ENCODE peak calls at places on chromosome 5, in eight cellular contexts. Z, O, H, U, A, Q, V and W are unnamed samples.

GRCh38 chr5:116898917-116899316 is 324.3 kb upstream of the SEMA6A start:
- DNase-seq in Z (no peak), O (no peak), H (no peak), U (no peak), A (no peak), Q (no peak), V (no peak), W (no peak)

GRCh38 chr5:103498800-103499199 is 63.8 kb downstream of the NUDT12 start:
- DNase-seq in Z (no peak), O (no peak), H (no peak), U (no peak), A (no peak), Q (no peak), V (no peak), W (no peak)

GRCh38 chr5:150272531-150272930 is 17.0 kb downstream of the CAMK2A start:
- DNase-seq in Z (no peak), O (no peak), H (no peak), U (peak), A (peak), Q (peak), V (no peak), W (peak)

GRCh38 chr5:61450170-61450815 is 118.2 kb downstream of the ZSWIM6 start:
- DNase-seq in Z (no peak), O (no peak), H (no peak), U (no peak), A (peak), Q (peak), V (peak), W (no peak)

GRCh38 chr5:172187118-172188032 is 649 bp downstream of the STK10 start:
- DNase-seq in Z (no peak), O (no peak), H (peak), U (peak), A (peak), Q (peak), V (peak), W (peak)

GRCh38 chr5:147234825-147235635 is at the start of gene STK32A:
- DNase-seq in Z (peak), O (no peak), H (no peak), U (peak), A (peak), Q (peak), V (peak), W (no peak)

GRCh38 chr5:68047035-68047434 is 168.5 kb upstream of the PIK3R1 start:
- DNase-seq in Z (no peak), O (no peak), H (no peak), U (no peak), A (peak), Q (no peak), V (no peak), W (no peak)

GRCh38 chr5:159208508-159209437 is 580 bp downstream of the RNF145 start:
- DNase-seq in Z (peak), O (no peak), H (peak), U (peak), A (peak), Q (peak), V (peak), W (peak)

GRCh38 chr5:150500905-150501304 is 7.0 kb upstream of the NDST1 start:
- DNase-seq in Z (no peak), O (no peak), H (no peak), U (no peak), A (no peak), Q (no peak), V (no peak), W (no peak)

GRCh38 chr5:66498791-66499207 is 97.4 kb upstream of the MAST4 start:
- DNase-seq in Z (no peak), O (no peak), H (no peak), U (no peak), A (peak), Q (peak), V (no peak), W (peak)

GRCh38 chr5:168106008-168106761 is 185.3 kb upstream of the WWC1 start:
- DNase-seq in Z (no peak), O (no peak), H (no peak), U (no peak), A (no peak), Q (no peak), V (no peak), W (no peak)

GRCh38 chr5:145812877-145813276 is 22.3 kb downstream of the PRELID2 start:
- DNase-seq in Z (no peak), O (no peak), H (no peak), U (no peak), A (no peak), Q (no peak), V (no peak), W (no peak)

GRCh38 chr5:145806923-145807322 is 28.2 kb downstream of the PRELID2 start:
- DNase-seq in Z (no peak), O (no peak), H (no peak), U (no peak), A (no peak), Q (no peak), V (no peak), W (no peak)

GRCh38 chr5:145811834-145812625 is 23.1 kb downstream of the PRELID2 start:
- DNase-seq in Z (no peak), O (no peak), H (no peak), U (peak), A (peak), Q (peak), V (no peak), W (no peak)
- TF ChIP-seq CTCF in Z (peak), O (no peak), H (no peak), U (no peak), A (peak), Q (peak), V (no peak), W (no peak)

GRCh38 chr5:127442085-127442484 is 75.4 kb upstream of the PRRC1 start:
- DNase-seq in Z (no peak), O (no peak), H (no peak), U (no peak), A (peak), Q (peak), V (no peak), W (no peak)
- TF ChIP-seq CTCF in Z (peak), O (peak), H (no peak), U (peak), A (peak), Q (peak), V (no peak), W (peak)

DNA sequence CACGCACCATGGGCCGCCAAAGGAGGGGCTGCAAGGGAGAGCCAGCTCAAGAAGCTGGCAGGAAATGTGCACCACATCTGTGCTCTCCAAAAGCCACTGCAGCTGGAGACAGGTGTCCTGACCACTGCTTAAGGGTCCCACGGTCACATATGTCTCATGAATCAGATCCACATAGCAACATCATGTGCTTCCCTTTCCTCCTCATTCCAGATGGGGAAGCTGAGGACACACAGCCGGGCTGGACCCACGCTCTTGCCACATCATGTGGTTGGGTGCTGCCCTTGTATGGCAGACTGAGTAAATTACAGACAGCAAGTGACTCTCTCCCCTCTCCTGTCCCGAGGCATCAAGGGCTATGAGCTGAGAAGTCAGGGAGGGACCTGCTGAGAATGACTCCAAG is 58.3 kb downstream of the NSUN2 start:
- DNase-seq in Z (no peak), O (no peak), H (no peak), U (no peak), A (no peak), Q (no peak), V (no peak), W (no peak)
- TF ChIP-seq CTCF in Z (no peak), O (no peak), H (no peak), U (no peak), A (no peak), Q (no peak), V (no peak), W (no peak)

GRCh38 chr5:130871346-130872086 is 293.5 kb downstream of the HINT1 start:
- DNase-seq in Z (no peak), O (peak), H (peak), U (no peak), A (peak), Q (peak), V (no peak), W (peak)
- TF ChIP-seq CTCF in Z (peak), O (peak), H (peak), U (peak), A (peak), Q (peak), V (peak), W (peak)

GRCh38 chr5:160441352-160441781 is 19.7 kb downstream of the PTTG1 start:
- DNase-seq in Z (no peak), O (no peak), H (no peak), U (no peak), A (no peak), Q (no peak), V (no peak), W (no peak)

GRCh38 chr5:160436017-160436416 is 14.4 kb downstream of the PTTG1 start:
- DNase-seq in Z (no peak), O (no peak), H (no peak), U (no peak), A (no peak), Q (no peak), V (no peak), W (no peak)

GRCh38 chr5:160442824-160443431 is 21.3 kb downstream of the PTTG1 start:
- DNase-seq in Z (no peak), O (no peak), H (no peak), U (no peak), A (no peak), Q (no peak), V (no peak), W (no peak)

GRCh38 chr5:160438316-160439204 is 16.9 kb downstream of the PTTG1 start:
- DNase-seq in Z (no peak), O (no peak), H (peak), U (peak), A (peak), Q (peak), V (peak), W (peak)

GRCh38 chr5:160439205-160439600 is 17.5 kb downstream of the PTTG1 start:
- DNase-seq in Z (peak), O (peak), H (peak), U (peak), A (peak), Q (peak), V (peak), W (peak)
- TF ChIP-seq CTCF in Z (peak), O (peak), H (peak), U (peak), A (peak), Q (peak), V (peak), W (peak)

GRCh38 chr5:175148773-175149172 is 295.2 kb downstream of the DRD1 start:
- DNase-seq in Z (no peak), O (no peak), H (no peak), U (no peak), A (peak), Q (no peak), V (no peak), W (no peak)
- TF ChIP-seq CTCF in Z (no peak), O (no peak), H (no peak), U (no peak), A (no peak), Q (no peak), V (no peak), W (no peak)

GRCh38 chr5:138466058-138466899 is 1.0 kb downstream of the EGR1 start:
- DNase-seq in Z (peak), O (no peak), H (no peak), U (no peak), A (peak), Q (peak), V (peak), W (peak)

GRCh38 chr5:138463335-138464017 is 1.8 kb upstream of the EGR1 start:
- DNase-seq in Z (no peak), O (no peak), H (no peak), U (no peak), A (peak), Q (peak), V (peak), W (no peak)

GRCh38 chr5:138464018-138464387 is 1.3 kb upstream of the EGR1 start:
- DNase-seq in Z (peak), O (peak), H (peak), U (peak), A (peak), Q (peak), V (peak), W (peak)

GRCh38 chr5:138465288-138466057 is at the start of gene EGR1:
- DNase-seq in Z (peak), O (peak), H (peak), U (peak), A (peak), Q (peak), V (peak), W (peak)

GRCh38 chr5:138464388-138465287 is 641 bp upstream of the EGR1 start:
- DNase-seq in Z (peak), O (peak), H (peak), U (peak), A (peak), Q (peak), V (peak), W (peak)
- TF ChIP-seq CTCF in Z (peak), O (no peak), H (peak), U (peak), A (no peak), Q (no peak), V (peak), W (peak)

GRCh38 chr5:136014049-136014516 is 14.7 kb upstream of the TGFBI start:
- DNase-seq in Z (no peak), O (no peak), H (no peak), U (no peak), A (peak), Q (peak), V (no peak), W (no peak)
- TF ChIP-seq CTCF in Z (no peak), O (no peak), H (no peak), U (no peak), A (no peak), Q (no peak), V (no peak), W (no peak)